ENCODE peak calls at places on chromosomes 13 and 19, in seven cellular contexts. One of them, this sample, is unnamed.

GRCh38 chr19:17329061-17329767 is 5.4 kb downstream of the ANO8 start:
- DNase-seq in stimulated activated CD8-positive, alpha-beta memory T cell treated with anti-CD3 and anti-CD28 coated beads, Interleukin-15, amount 100 ng/mL, for 24 hours: no peak
- DNase-seq in stomach: no peak
- DNase-seq in choroid plexus epithelial cell: no peak
- DNase-seq in activated T-helper 1 cell treated with anti-CD3 and anti-CD28 coated beads, Interleukin-2, amount 50 U/mL, for 16 hours: no peak
- DNase-seq in memory B cell: no peak
- DNase-seq in GF-D8: no peak
- DNase-seq in this sample: no peak

GRCh38 chr13:99230991-99231390 is 27.2 kb downstream of the GPR18 start:
- DNase-seq in stimulated activated CD8-positive, alpha-beta memory T cell treated with anti-CD3 and anti-CD28 coated beads, Interleukin-15, amount 100 ng/mL, for 24 hours: no peak
- DNase-seq in stomach: no peak
- DNase-seq in choroid plexus epithelial cell: no peak
- DNase-seq in activated T-helper 1 cell treated with anti-CD3 and anti-CD28 coated beads, Interleukin-2, amount 50 U/mL, for 16 hours: no peak
- DNase-seq in memory B cell: no peak
- DNase-seq in GF-D8: no peak
- DNase-seq in this sample: no peak

GRCh38 chr13:30116379-30116778 is 191.0 kb downstream of the KATNAL1 start:
- DNase-seq in stimulated activated CD8-positive, alpha-beta memory T cell treated with anti-CD3 and anti-CD28 coated beads, Interleukin-15, amount 100 ng/mL, for 24 hours: no peak
- DNase-seq in stomach: no peak
- DNase-seq in choroid plexus epithelial cell: no peak
- DNase-seq in activated T-helper 1 cell treated with anti-CD3 and anti-CD28 coated beads, Interleukin-2, amount 50 U/mL, for 16 hours: no peak
- DNase-seq in memory B cell: no peak
- DNase-seq in GF-D8: no peak
- DNase-seq in this sample: no peak

GRCh38 chr19:7888145-7888825 is at the start of gene LRRC8E:
- DNase-seq in stimulated activated CD8-positive, alpha-beta memory T cell treated with anti-CD3 and anti-CD28 coated beads, Interleukin-15, amount 100 ng/mL, for 24 hours: no peak
- DNase-seq in stomach: peak
- DNase-seq in choroid plexus epithelial cell: peak
- DNase-seq in activated T-helper 1 cell treated with anti-CD3 and anti-CD28 coated beads, Interleukin-2, amount 50 U/mL, for 16 hours: no peak
- DNase-seq in memory B cell: no peak
- DNase-seq in GF-D8: no peak
- DNase-seq in this sample: peak

GRCh38 chr19:19570561-19570960 is 32.5 kb downstream of the CILP2 start:
- DNase-seq in stimulated activated CD8-positive, alpha-beta memory T cell treated with anti-CD3 and anti-CD28 coated beads, Interleukin-15, amount 100 ng/mL, for 24 hours: no peak
- DNase-seq in stomach: no peak
- DNase-seq in choroid plexus epithelial cell: no peak
- DNase-seq in activated T-helper 1 cell treated with anti-CD3 and anti-CD28 coated beads, Interleukin-2, amount 50 U/mL, for 16 hours: no peak
- DNase-seq in memory B cell: no peak
- DNase-seq in GF-D8: no peak
- DNase-seq in this sample: no peak

GRCh38 chr19:3672993-3673392 is 27.3 kb downstream of the PIP5K1C start:
- DNase-seq in stimulated activated CD8-positive, alpha-beta memory T cell treated with anti-CD3 and anti-CD28 coated beads, Interleukin-15, amount 100 ng/mL, for 24 hours: no peak
- DNase-seq in stomach: no peak
- DNase-seq in choroid plexus epithelial cell: no peak
- DNase-seq in activated T-helper 1 cell treated with anti-CD3 and anti-CD28 coated beads, Interleukin-2, amount 50 U/mL, for 16 hours: no peak
- DNase-seq in memory B cell: no peak
- DNase-seq in GF-D8: no peak
- DNase-seq in this sample: no peak

GRCh38 chr13:40485611-40486517 is 180.6 kb downstream of the FOXO1 start:
- DNase-seq in stimulated activated CD8-positive, alpha-beta memory T cell treated with anti-CD3 and anti-CD28 coated beads, Interleukin-15, amount 100 ng/mL, for 24 hours: no peak
- DNase-seq in stomach: no peak
- DNase-seq in choroid plexus epithelial cell: no peak
- DNase-seq in activated T-helper 1 cell treated with anti-CD3 and anti-CD28 coated beads, Interleukin-2, amount 50 U/mL, for 16 hours: peak
- DNase-seq in memory B cell: no peak
- DNase-seq in GF-D8: no peak
- DNase-seq in this sample: no peak

GRCh38 chr19:10677796-10678195 is 23.4 kb upstream of the QTRT1 start:
- DNase-seq in stimulated activated CD8-positive, alpha-beta memory T cell treated with anti-CD3 and anti-CD28 coated beads, Interleukin-15, amount 100 ng/mL, for 24 hours: no peak
- DNase-seq in stomach: peak
- DNase-seq in choroid plexus epithelial cell: no peak
- DNase-seq in activated T-helper 1 cell treated with anti-CD3 and anti-CD28 coated beads, Interleukin-2, amount 50 U/mL, for 16 hours: no peak
- DNase-seq in memory B cell: no peak
- DNase-seq in GF-D8: no peak
- DNase-seq in this sample: peak

GRCh38 chr13:86572115-86572514 is 772.9 kb upstream of the SLITRK6 start:
- DNase-seq in stimulated activated CD8-positive, alpha-beta memory T cell treated with anti-CD3 and anti-CD28 coated beads, Interleukin-15, amount 100 ng/mL, for 24 hours: no peak
- DNase-seq in stomach: no peak
- DNase-seq in choroid plexus epithelial cell: peak
- DNase-seq in activated T-helper 1 cell treated with anti-CD3 and anti-CD28 coated beads, Interleukin-2, amount 50 U/mL, for 16 hours: no peak
- DNase-seq in memory B cell: no peak
- DNase-seq in GF-D8: no peak
- DNase-seq in this sample: no peak

GRCh38 chr19:23286477-23286876 is 36.3 kb upstream of the ZNF724 start:
- DNase-seq in stimulated activated CD8-positive, alpha-beta memory T cell treated with anti-CD3 and anti-CD28 coated beads, Interleukin-15, amount 100 ng/mL, for 24 hours: no peak
- DNase-seq in stomach: no peak
- DNase-seq in choroid plexus epithelial cell: no peak
- DNase-seq in activated T-helper 1 cell treated with anti-CD3 and anti-CD28 coated beads, Interleukin-2, amount 50 U/mL, for 16 hours: no peak
- DNase-seq in memory B cell: peak
- DNase-seq in GF-D8: no peak
- DNase-seq in this sample: no peak

GRCh38 chr19:54233941-54234340 is 8.6 kb downstream of the LILRA6 start:
- DNase-seq in stimulated activated CD8-positive, alpha-beta memory T cell treated with anti-CD3 and anti-CD28 coated beads, Interleukin-15, amount 100 ng/mL, for 24 hours: no peak
- DNase-seq in stomach: peak
- DNase-seq in choroid plexus epithelial cell: no peak
- DNase-seq in activated T-helper 1 cell treated with anti-CD3 and anti-CD28 coated beads, Interleukin-2, amount 50 U/mL, for 16 hours: no peak
- DNase-seq in memory B cell: no peak
- DNase-seq in GF-D8: no peak
- DNase-seq in this sample: no peak

GRCh38 chr13:110676511-110677204 is 29.3 kb downstream of the CARS2 start:
- DNase-seq in stimulated activated CD8-positive, alpha-beta memory T cell treated with anti-CD3 and anti-CD28 coated beads, Interleukin-15, amount 100 ng/mL, for 24 hours: no peak
- DNase-seq in stomach: no peak
- DNase-seq in choroid plexus epithelial cell: no peak
- DNase-seq in activated T-helper 1 cell treated with anti-CD3 and anti-CD28 coated beads, Interleukin-2, amount 50 U/mL, for 16 hours: no peak
- DNase-seq in memory B cell: peak
- DNase-seq in GF-D8: no peak
- DNase-seq in this sample: no peak

GRCh38 chr19:20182232-20182785 is 15.3 kb downstream of the ZNF486 start:
- DNase-seq in stimulated activated CD8-positive, alpha-beta memory T cell treated with anti-CD3 and anti-CD28 coated beads, Interleukin-15, amount 100 ng/mL, for 24 hours: no peak
- DNase-seq in stomach: no peak
- DNase-seq in choroid plexus epithelial cell: no peak
- DNase-seq in activated T-helper 1 cell treated with anti-CD3 and anti-CD28 coated beads, Interleukin-2, amount 50 U/mL, for 16 hours: no peak
- DNase-seq in memory B cell: no peak
- DNase-seq in GF-D8: no peak
- DNase-seq in this sample: no peak

GRCh38 chr13:96490590-96490989 is 400.7 kb downstream of the HS6ST3 start:
- DNase-seq in stimulated activated CD8-positive, alpha-beta memory T cell treated with anti-CD3 and anti-CD28 coated beads, Interleukin-15, amount 100 ng/mL, for 24 hours: no peak
- DNase-seq in stomach: no peak
- DNase-seq in choroid plexus epithelial cell: no peak
- DNase-seq in activated T-helper 1 cell treated with anti-CD3 and anti-CD28 coated beads, Interleukin-2, amount 50 U/mL, for 16 hours: no peak
- DNase-seq in memory B cell: no peak
- DNase-seq in GF-D8: no peak
- DNase-seq in this sample: no peak

GRCh38 chr13:63855457-63856118 is 2439.9 kb upstream of the PCDH20 start:
- DNase-seq in stimulated activated CD8-positive, alpha-beta memory T cell treated with anti-CD3 and anti-CD28 coated beads, Interleukin-15, amount 100 ng/mL, for 24 hours: no peak
- DNase-seq in stomach: no peak
- DNase-seq in choroid plexus epithelial cell: peak
- DNase-seq in activated T-helper 1 cell treated with anti-CD3 and anti-CD28 coated beads, Interleukin-2, amount 50 U/mL, for 16 hours: no peak
- DNase-seq in memory B cell: no peak
- DNase-seq in GF-D8: no peak
- DNase-seq in this sample: no peak

GRCh38 chr13:30256713-30257432 is 50.5 kb downstream of the KATNAL1 start:
- DNase-seq in stimulated activated CD8-positive, alpha-beta memory T cell treated with anti-CD3 and anti-CD28 coated beads, Interleukin-15, amount 100 ng/mL, for 24 hours: no peak
- DNase-seq in stomach: no peak
- DNase-seq in choroid plexus epithelial cell: peak
- DNase-seq in activated T-helper 1 cell treated with anti-CD3 and anti-CD28 coated beads, Interleukin-2, amount 50 U/mL, for 16 hours: no peak
- DNase-seq in memory B cell: no peak
- DNase-seq in GF-D8: no peak
- DNase-seq in this sample: no peak

GRCh38 chr13:30895773-30896172 is 10.3 kb upstream of the MEDAG start:
- DNase-seq in stimulated activated CD8-positive, alpha-beta memory T cell treated with anti-CD3 and anti-CD28 coated beads, Interleukin-15, amount 100 ng/mL, for 24 hours: no peak
- DNase-seq in stomach: no peak
- DNase-seq in choroid plexus epithelial cell: peak
- DNase-seq in activated T-helper 1 cell treated with anti-CD3 and anti-CD28 coated beads, Interleukin-2, amount 50 U/mL, for 16 hours: no peak
- DNase-seq in memory B cell: no peak
- DNase-seq in GF-D8: no peak
- DNase-seq in this sample: no peak

GRCh38 chr13:26037302-26037701 is 14.5 kb downstream of the SHISA2 start:
- DNase-seq in stimulated activated CD8-positive, alpha-beta memory T cell treated with anti-CD3 and anti-CD28 coated beads, Interleukin-15, amount 100 ng/mL, for 24 hours: no peak
- DNase-seq in stomach: no peak
- DNase-seq in choroid plexus epithelial cell: peak
- DNase-seq in activated T-helper 1 cell treated with anti-CD3 and anti-CD28 coated beads, Interleukin-2, amount 50 U/mL, for 16 hours: no peak
- DNase-seq in memory B cell: no peak
- DNase-seq in GF-D8: no peak
- DNase-seq in this sample: no peak

GRCh38 chr19:40055832-40056504 is at the start of gene ZNF780B:
- DNase-seq in stimulated activated CD8-positive, alpha-beta memory T cell treated with anti-CD3 and anti-CD28 coated beads, Interleukin-15, amount 100 ng/mL, for 24 hours: peak
- DNase-seq in stomach: peak
- DNase-seq in choroid plexus epithelial cell: peak
- DNase-seq in activated T-helper 1 cell treated with anti-CD3 and anti-CD28 coated beads, Interleukin-2, amount 50 U/mL, for 16 hours: peak
- DNase-seq in memory B cell: peak
- DNase-seq in GF-D8: peak
- DNase-seq in this sample: peak

GRCh38 chr19:39542198-39542597 is 2.2 kb upstream of the EID2 start:
- DNase-seq in stimulated activated CD8-positive, alpha-beta memory T cell treated with anti-CD3 and anti-CD28 coated beads, Interleukin-15, amount 100 ng/mL, for 24 hours: no peak
- DNase-seq in stomach: no peak
- DNase-seq in choroid plexus epithelial cell: no peak
- DNase-seq in activated T-helper 1 cell treated with anti-CD3 and anti-CD28 coated beads, Interleukin-2, amount 50 U/mL, for 16 hours: no peak
- DNase-seq in memory B cell: no peak
- DNase-seq in GF-D8: no peak
- DNase-seq in this sample: peak

GRCh38 chr13:95317037-95317989 is 16.1 kb upstream of the ABCC4 start:
- DNase-seq in stimulated activated CD8-positive, alpha-beta memory T cell treated with anti-CD3 and anti-CD28 coated beads, Interleukin-15, amount 100 ng/mL, for 24 hours: no peak
- DNase-seq in stomach: no peak
- DNase-seq in choroid plexus epithelial cell: peak
- DNase-seq in activated T-helper 1 cell treated with anti-CD3 and anti-CD28 coated beads, Interleukin-2, amount 50 U/mL, for 16 hours: no peak
- DNase-seq in memory B cell: no peak
- DNase-seq in GF-D8: no peak
- DNase-seq in this sample: no peak

GRCh38 chr13:43087960-43088580 is 64.7 kb downstream of the DNAJC15 start:
- DNase-seq in stimulated activated CD8-positive, alpha-beta memory T cell treated with anti-CD3 and anti-CD28 coated beads, Interleukin-15, amount 100 ng/mL, for 24 hours: no peak
- DNase-seq in stomach: no peak
- DNase-seq in choroid plexus epithelial cell: peak
- DNase-seq in activated T-helper 1 cell treated with anti-CD3 and anti-CD28 coated beads, Interleukin-2, amount 50 U/mL, for 16 hours: no peak
- DNase-seq in memory B cell: no peak
- DNase-seq in GF-D8: no peak
- DNase-seq in this sample: no peak

GRCh38 chr19:4997297-4997696 is 28.4 kb downstream of the KDM4B start:
- DNase-seq in stimulated activated CD8-positive, alpha-beta memory T cell treated with anti-CD3 and anti-CD28 coated beads, Interleukin-15, amount 100 ng/mL, for 24 hours: no peak
- DNase-seq in stomach: no peak
- DNase-seq in choroid plexus epithelial cell: no peak
- DNase-seq in activated T-helper 1 cell treated with anti-CD3 and anti-CD28 coated beads, Interleukin-2, amount 50 U/mL, for 16 hours: no peak
- DNase-seq in memory B cell: no peak
- DNase-seq in GF-D8: no peak
- DNase-seq in this sample: no peak

GRCh38 chr19:23378948-23379347 is 16.3 kb downstream of the ZNF91 start:
- DNase-seq in stimulated activated CD8-positive, alpha-beta memory T cell treated with anti-CD3 and anti-CD28 coated beads, Interleukin-15, amount 100 ng/mL, for 24 hours: no peak
- DNase-seq in stomach: no peak
- DNase-seq in choroid plexus epithelial cell: peak
- DNase-seq in activated T-helper 1 cell treated with anti-CD3 and anti-CD28 coated beads, Interleukin-2, amount 50 U/mL, for 16 hours: no peak
- DNase-seq in memory B cell: no peak
- DNase-seq in GF-D8: no peak
- DNase-seq in this sample: no peak

GRCh38 chr13:90084684-90085290 is 1262.7 kb upstream of the MIR17HG start:
- DNase-seq in stimulated activated CD8-positive, alpha-beta memory T cell treated with anti-CD3 and anti-CD28 coated beads, Interleukin-15, amount 100 ng/mL, for 24 hours: no peak
- DNase-seq in stomach: no peak
- DNase-seq in choroid plexus epithelial cell: peak
- DNase-seq in activated T-helper 1 cell treated with anti-CD3 and anti-CD28 coated beads, Interleukin-2, amount 50 U/mL, for 16 hours: no peak
- DNase-seq in memory B cell: no peak
- DNase-seq in GF-D8: no peak
- DNase-seq in this sample: no peak

GRCh38 chr13:114074671-114075315 is 57.6 kb downstream of the RASA3 start:
- DNase-seq in stimulated activated CD8-positive, alpha-beta memory T cell treated with anti-CD3 and anti-CD28 coated beads, Interleukin-15, amount 100 ng/mL, for 24 hours: no peak
- DNase-seq in stomach: no peak
- DNase-seq in choroid plexus epithelial cell: no peak
- DNase-seq in activated T-helper 1 cell treated with anti-CD3 and anti-CD28 coated beads, Interleukin-2, amount 50 U/mL, for 16 hours: no peak
- DNase-seq in memory B cell: no peak
- DNase-seq in GF-D8: no peak
- DNase-seq in this sample: peak

GRCh38 chr19:53076984-53077383 is 26.2 kb downstream of the ZNF160 start:
- DNase-seq in stimulated activated CD8-positive, alpha-beta memory T cell treated with anti-CD3 and anti-CD28 coated beads, Interleukin-15, amount 100 ng/mL, for 24 hours: no peak
- DNase-seq in stomach: no peak
- DNase-seq in choroid plexus epithelial cell: peak
- DNase-seq in activated T-helper 1 cell treated with anti-CD3 and anti-CD28 coated beads, Interleukin-2, amount 50 U/mL, for 16 hours: no peak
- DNase-seq in memory B cell: no peak
- DNase-seq in GF-D8: no peak
- DNase-seq in this sample: no peak

GRCh38 chr19:27736225-27736624 is 1476.7 kb downstream of the UQCRFS1 start:
- DNase-seq in stimulated activated CD8-positive, alpha-beta memory T cell treated with anti-CD3 and anti-CD28 coated beads, Interleukin-15, amount 100 ng/mL, for 24 hours: no peak
- DNase-seq in stomach: no peak
- DNase-seq in choroid plexus epithelial cell: no peak
- DNase-seq in activated T-helper 1 cell treated with anti-CD3 and anti-CD28 coated beads, Interleukin-2, amount 50 U/mL, for 16 hours: no peak
- DNase-seq in memory B cell: no peak
- DNase-seq in GF-D8: no peak
- DNase-seq in this sample: peak

GRCh38 chr19:55005684-55006488 is 32.2 kb downstream of the GP6 start:
- DNase-seq in stimulated activated CD8-positive, alpha-beta memory T cell treated with anti-CD3 and anti-CD28 coated beads, Interleukin-15, amount 100 ng/mL, for 24 hours: peak
- DNase-seq in stomach: no peak
- DNase-seq in choroid plexus epithelial cell: peak
- DNase-seq in activated T-helper 1 cell treated with anti-CD3 and anti-CD28 coated beads, Interleukin-2, amount 50 U/mL, for 16 hours: no peak
- DNase-seq in memory B cell: peak
- DNase-seq in GF-D8: peak
- DNase-seq in this sample: no peak

GRCh38 chr19:50829801-50830200 is 3.6 kb downstream of the KLK15 start:
- DNase-seq in stimulated activated CD8-positive, alpha-beta memory T cell treated with anti-CD3 and anti-CD28 coated beads, Interleukin-15, amount 100 ng/mL, for 24 hours: no peak
- DNase-seq in stomach: no peak
- DNase-seq in choroid plexus epithelial cell: no peak
- DNase-seq in activated T-helper 1 cell treated with anti-CD3 and anti-CD28 coated beads, Interleukin-2, amount 50 U/mL, for 16 hours: no peak
- DNase-seq in memory B cell: no peak
- DNase-seq in GF-D8: no peak
- DNase-seq in this sample: no peak

GRCh38 chr19:19170053-19170945 is at the start of gene MEF2B:
- DNase-seq in stimulated activated CD8-positive, alpha-beta memory T cell treated with anti-CD3 and anti-CD28 coated beads, Interleukin-15, amount 100 ng/mL, for 24 hours: peak
- DNase-seq in stomach: peak
- DNase-seq in choroid plexus epithelial cell: peak
- DNase-seq in activated T-helper 1 cell treated with anti-CD3 and anti-CD28 coated beads, Interleukin-2, amount 50 U/mL, for 16 hours: peak
- DNase-seq in memory B cell: peak
- DNase-seq in GF-D8: no peak
- DNase-seq in this sample: peak

GRCh38 chr13:109695402-109696190 is 90.8 kb downstream of the IRS2 start:
- DNase-seq in stimulated activated CD8-positive, alpha-beta memory T cell treated with anti-CD3 and anti-CD28 coated beads, Interleukin-15, amount 100 ng/mL, for 24 hours: no peak
- DNase-seq in stomach: no peak
- DNase-seq in choroid plexus epithelial cell: no peak
- DNase-seq in activated T-helper 1 cell treated with anti-CD3 and anti-CD28 coated beads, Interleukin-2, amount 50 U/mL, for 16 hours: no peak
- DNase-seq in memory B cell: no peak
- DNase-seq in GF-D8: no peak
- DNase-seq in this sample: no peak

GRCh38 chr19:35459414-35460082 is 11.5 kb downstream of the FFAR2 start:
- DNase-seq in stimulated activated CD8-positive, alpha-beta memory T cell treated with anti-CD3 and anti-CD28 coated beads, Interleukin-15, amount 100 ng/mL, for 24 hours: no peak
- DNase-seq in stomach: peak
- DNase-seq in choroid plexus epithelial cell: peak
- DNase-seq in activated T-helper 1 cell treated with anti-CD3 and anti-CD28 coated beads, Interleukin-2, amount 50 U/mL, for 16 hours: no peak
- DNase-seq in memory B cell: no peak
- DNase-seq in GF-D8: peak
- DNase-seq in this sample: peak

GRCh38 chr19:13850910-13851753 is 25.8 kb upstream of the NANOS3 start:
- DNase-seq in stimulated activated CD8-positive, alpha-beta memory T cell treated with anti-CD3 and anti-CD28 coated beads, Interleukin-15, amount 100 ng/mL, for 24 hours: no peak
- DNase-seq in stomach: peak
- DNase-seq in choroid plexus epithelial cell: peak
- DNase-seq in activated T-helper 1 cell treated with anti-CD3 and anti-CD28 coated beads, Interleukin-2, amount 50 U/mL, for 16 hours: no peak
- DNase-seq in memory B cell: no peak
- DNase-seq in GF-D8: no peak
- DNase-seq in this sample: no peak